ENCODE peak calls at places on chromosomes 13 and 19, in eight cellular contexts. One of them, this sample, is unnamed.

GRCh38 chr13:60043262-60043661 is 120.5 kb downstream of the DIAPH3 start:
- DNase-seq in epithelial cell of esophagus: no peak
- DNase-seq in uterus: no peak
- DNase-seq in CD8-positive, alpha-beta T cell: no peak
- DNase-seq in MG63: no peak
- DNase-seq in endothelial cell: no peak
- DNase-seq in retina: no peak
- DNase-seq in mucosa of descending colon: no peak
- DNase-seq in this sample: no peak

GRCh38 chr13:101417501-101417900 is 1.2 kb upstream of the NALCN start:
- DNase-seq in MG63: no peak
- DNase-seq in epithelial cell of esophagus: no peak
- DNase-seq in mucosa of descending colon: no peak
- DNase-seq in CD8-positive, alpha-beta T cell: no peak
- DNase-seq in retina: no peak
- DNase-seq in uterus: no peak
- DNase-seq in endothelial cell: no peak
- DNase-seq in this sample: no peak

GRCh38 chr13:59706101-59706976 is 457.4 kb downstream of the DIAPH3 start:
- DNase-seq in mucosa of descending colon: no peak
- DNase-seq in retina: no peak
- DNase-seq in MG63: no peak
- DNase-seq in endothelial cell: no peak
- DNase-seq in uterus: no peak
- DNase-seq in epithelial cell of esophagus: no peak
- DNase-seq in CD8-positive, alpha-beta T cell: no peak
- DNase-seq in this sample: no peak

GRCh38 chr19:47469719-47470118 is 2.0 kb downstream of the SLC8A2 start:
- DNase-seq in endothelial cell: no peak
- DNase-seq in MG63: no peak
- DNase-seq in uterus: no peak
- DNase-seq in mucosa of descending colon: no peak
- DNase-seq in CD8-positive, alpha-beta T cell: no peak
- DNase-seq in epithelial cell of esophagus: no peak
- DNase-seq in retina: no peak
- DNase-seq in this sample: no peak

GRCh38 chr13:39159393-39159792 is 121.1 kb downstream of the NHLRC3 start:
- DNase-seq in epithelial cell of esophagus: peak; percentile 20
- DNase-seq in retina: no peak
- DNase-seq in MG63: no peak
- DNase-seq in endothelial cell: no peak
- DNase-seq in uterus: no peak
- DNase-seq in mucosa of descending colon: no peak
- DNase-seq in CD8-positive, alpha-beta T cell: no peak
- DNase-seq in this sample: no peak

GRCh38 chr13:50400035-50400726 is 384.9 kb downstream of the KCNRG start:
- DNase-seq in CD8-positive, alpha-beta T cell: no peak
- DNase-seq in uterus: no peak
- DNase-seq in mucosa of descending colon: no peak
- DNase-seq in MG63: peak; percentile 47
- DNase-seq in retina: no peak
- DNase-seq in epithelial cell of esophagus: peak; percentile 49
- DNase-seq in endothelial cell: no peak
- DNase-seq in this sample: no peak

GRCh38 chr13:51380269-51380668 is 40.8 kb downstream of the SERPINE3 start:
- DNase-seq in mucosa of descending colon: no peak
- DNase-seq in uterus: no peak
- DNase-seq in MG63: no peak
- DNase-seq in endothelial cell: no peak
- DNase-seq in retina: no peak
- DNase-seq in CD8-positive, alpha-beta T cell: no peak
- DNase-seq in epithelial cell of esophagus: peak; percentile 68
- DNase-seq in this sample: no peak

GRCh38 chr19:14413765-14414171 is 5.4 kb downstream of the DDX39A start:
- DNase-seq in mucosa of descending colon: no peak
- DNase-seq in MG63: no peak
- DNase-seq in epithelial cell of esophagus: no peak
- DNase-seq in CD8-positive, alpha-beta T cell: no peak
- DNase-seq in uterus: no peak
- DNase-seq in retina: peak; percentile 24
- DNase-seq in endothelial cell: no peak
- DNase-seq in this sample: no peak

GRCh38 chr13:57629821-57630235 is 1.7 kb upstream of the PCDH17 start:
- DNase-seq in MG63: peak; percentile 42
- DNase-seq in mucosa of descending colon: peak; percentile 49
- DNase-seq in uterus: peak; percentile 74
- DNase-seq in retina: peak; percentile 97
- DNase-seq in CD8-positive, alpha-beta T cell: no peak
- DNase-seq in endothelial cell: peak; percentile 96
- DNase-seq in epithelial cell of esophagus: peak; percentile 46
- DNase-seq in this sample: peak; percentile 80

GRCh38 chr13:95420501-95420900 is 119.2 kb upstream of the ABCC4 start:
- DNase-seq in epithelial cell of esophagus: peak; percentile 67
- DNase-seq in mucosa of descending colon: no peak
- DNase-seq in uterus: no peak
- DNase-seq in endothelial cell: peak; percentile 24
- DNase-seq in retina: no peak
- DNase-seq in CD8-positive, alpha-beta T cell: no peak
- DNase-seq in MG63: no peak
- DNase-seq in this sample: no peak

GRCh38 chr13:104286566-104287290 is 1220.5 kb upstream of the SLC10A2 start:
- DNase-seq in mucosa of descending colon: no peak
- DNase-seq in uterus: no peak
- DNase-seq in endothelial cell: no peak
- DNase-seq in CD8-positive, alpha-beta T cell: no peak
- DNase-seq in retina: no peak
- DNase-seq in MG63: no peak
- DNase-seq in epithelial cell of esophagus: peak; percentile 33
- DNase-seq in this sample: no peak

GRCh38 chr13:113001251-113002140 is 32.5 kb downstream of the MCF2L start:
- DNase-seq in mucosa of descending colon: no peak
- DNase-seq in retina: peak; percentile 97
- DNase-seq in uterus: no peak
- DNase-seq in epithelial cell of esophagus: no peak
- DNase-seq in CD8-positive, alpha-beta T cell: no peak
- DNase-seq in MG63: no peak
- DNase-seq in endothelial cell: no peak
- DNase-seq in this sample: peak; percentile 81

GRCh38 chr13:72284791-72285190 is 417.8 kb upstream of the DACH1 start:
- DNase-seq in MG63: no peak
- DNase-seq in mucosa of descending colon: no peak
- DNase-seq in uterus: no peak
- DNase-seq in endothelial cell: no peak
- DNase-seq in epithelial cell of esophagus: no peak
- DNase-seq in retina: no peak
- DNase-seq in CD8-positive, alpha-beta T cell: no peak
- DNase-seq in this sample: no peak

GRCh38 chr19:46384396-46384795 is 29.0 kb downstream of the CCDC8 start:
- DNase-seq in epithelial cell of esophagus: no peak
- DNase-seq in uterus: no peak
- DNase-seq in CD8-positive, alpha-beta T cell: no peak
- DNase-seq in MG63: no peak
- DNase-seq in endothelial cell: no peak
- DNase-seq in retina: no peak
- DNase-seq in mucosa of descending colon: no peak
- DNase-seq in this sample: peak; percentile 30

GRCh38 chr13:59494560-59494970 is 669.2 kb downstream of the DIAPH3 start:
- DNase-seq in CD8-positive, alpha-beta T cell: no peak
- DNase-seq in mucosa of descending colon: no peak
- DNase-seq in endothelial cell: no peak
- DNase-seq in retina: no peak
- DNase-seq in MG63: peak; percentile 3
- DNase-seq in epithelial cell of esophagus: no peak
- DNase-seq in uterus: no peak
- DNase-seq in this sample: no peak

GRCh38 chr19:5066768-5067167 is 97.9 kb downstream of the KDM4B start:
- DNase-seq in endothelial cell: no peak
- DNase-seq in uterus: no peak
- DNase-seq in CD8-positive, alpha-beta T cell: no peak
- DNase-seq in epithelial cell of esophagus: no peak
- DNase-seq in retina: no peak
- DNase-seq in MG63: no peak
- DNase-seq in mucosa of descending colon: no peak
- DNase-seq in this sample: no peak

GRCh38 chr13:23902975-23903905 is 5.9 kb upstream of the C1QTNF9B start:
- DNase-seq in CD8-positive, alpha-beta T cell: no peak
- DNase-seq in epithelial cell of esophagus: no peak
- DNase-seq in retina: peak; percentile 51
- DNase-seq in uterus: no peak
- DNase-seq in mucosa of descending colon: no peak
- DNase-seq in MG63: no peak
- DNase-seq in endothelial cell: peak; percentile 38
- DNase-seq in this sample: peak; percentile 65

GRCh38 chr13:110298566-110299321 is 8.2 kb downstream of the COL4A1 start:
- DNase-seq in mucosa of descending colon: no peak
- DNase-seq in endothelial cell: peak; percentile 46
- DNase-seq in MG63: no peak
- DNase-seq in retina: no peak
- DNase-seq in epithelial cell of esophagus: no peak
- DNase-seq in uterus: no peak
- DNase-seq in CD8-positive, alpha-beta T cell: no peak
- DNase-seq in this sample: no peak

GRCh38 chr13:112803422-112803821 is 113.6 kb downstream of the ATP11A start:
- DNase-seq in CD8-positive, alpha-beta T cell: no peak
- DNase-seq in MG63: no peak
- DNase-seq in mucosa of descending colon: no peak
- DNase-seq in uterus: no peak
- DNase-seq in epithelial cell of esophagus: no peak
- DNase-seq in retina: no peak
- DNase-seq in endothelial cell: no peak
- DNase-seq in this sample: no peak

GRCh38 chr13:113975416-113975815 is 1.5 kb upstream of the C13orf46 start:
- DNase-seq in CD8-positive, alpha-beta T cell: no peak
- DNase-seq in endothelial cell: no peak
- DNase-seq in uterus: no peak
- DNase-seq in MG63: no peak
- DNase-seq in retina: no peak
- DNase-seq in mucosa of descending colon: peak; percentile 22
- DNase-seq in epithelial cell of esophagus: no peak
- DNase-seq in this sample: peak; percentile 61

GRCh38 chr13:53126803-53127202 is 98.2 kb downstream of the OLFM4 start:
- DNase-seq in CD8-positive, alpha-beta T cell: no peak
- DNase-seq in uterus: peak; percentile 74
- DNase-seq in epithelial cell of esophagus: no peak
- DNase-seq in MG63: no peak
- DNase-seq in mucosa of descending colon: no peak
- DNase-seq in retina: no peak
- DNase-seq in endothelial cell: no peak
- DNase-seq in this sample: no peak

GRCh38 chr19:2969104-2969504 is 8.3 kb upstream of the TLE6 start:
- DNase-seq in CD8-positive, alpha-beta T cell: no peak
- DNase-seq in MG63: no peak
- DNase-seq in epithelial cell of esophagus: no peak
- DNase-seq in endothelial cell: no peak
- DNase-seq in mucosa of descending colon: no peak
- DNase-seq in retina: no peak
- DNase-seq in uterus: peak; percentile 79
- DNase-seq in this sample: no peak

GRCh38 chr13:97911311-97912138 is 42.0 kb upstream of the IPO5 start:
- DNase-seq in uterus: no peak
- DNase-seq in MG63: peak; percentile 12
- DNase-seq in retina: no peak
- DNase-seq in endothelial cell: peak; percentile 5
- DNase-seq in CD8-positive, alpha-beta T cell: no peak
- DNase-seq in mucosa of descending colon: no peak
- DNase-seq in epithelial cell of esophagus: peak; percentile 56
- DNase-seq in this sample: no peak

GRCh38 chr19:47028372-47028672 is 8.7 kb downstream of the NPAS1 start:
- DNase-seq in endothelial cell: peak; percentile 19
- DNase-seq in uterus: no peak
- DNase-seq in epithelial cell of esophagus: no peak
- DNase-seq in retina: no peak
- DNase-seq in CD8-positive, alpha-beta T cell: no peak
- DNase-seq in MG63: no peak
- DNase-seq in mucosa of descending colon: no peak
- DNase-seq in this sample: no peak

GRCh38 chr13:113337976-113338375 is 26.0 kb downstream of the GRTP1 start:
- DNase-seq in retina: no peak
- DNase-seq in epithelial cell of esophagus: no peak
- DNase-seq in uterus: no peak
- DNase-seq in mucosa of descending colon: no peak
- DNase-seq in endothelial cell: no peak
- DNase-seq in MG63: no peak
- DNase-seq in CD8-positive, alpha-beta T cell: no peak
- DNase-seq in this sample: no peak

This sample was measured in upper lobe of right lung.